ENCODE peak calls at places on chromosomes 2 and 18, in eight cellular contexts. C, O, F, T, Z, G, J and I are unnamed samples.

GRCh38 chr18:12744103-12744502 is 41.3 kb downstream of the PSMG2 start:
- DNase-seq in C (peak; percentile 92), O (peak; percentile 53), F (peak; percentile 74), T (peak; percentile 88), Z (peak; percentile 66), G (peak; percentile 28), J (peak; percentile 66), I (peak; percentile 42)

GRCh38 chr2:78896536-78896935 is 129.0 kb upstream of the REG3G start:
- DNase-seq in C (no peak), O (no peak), F (no peak), T (no peak), Z (no peak), G (no peak), J (no peak), I (no peak)

GRCh38 chr2:220499281-220499680 is 871.9 kb downstream of the SLC4A3 start:
- DNase-seq in C (peak; percentile 71), O (peak; percentile 68), F (no peak), T (peak; percentile 81), Z (no peak), G (no peak), J (no peak), I (no peak)

GRCh38 chr18:76756491-76757288 is 65.7 kb upstream of the ZNF236 start:
- DNase-seq in C (no peak), O (peak; percentile 43), F (no peak), T (peak; percentile 33), Z (no peak), G (no peak), J (no peak), I (no peak)

GRCh38 chr2:222548997-222549396 is 106.9 kb downstream of the FARSB start:
- DNase-seq in C (no peak), O (no peak), F (no peak), T (no peak), Z (no peak), G (peak; percentile 87), J (no peak), I (no peak)

GRCh38 chr18:58660915-58661314 is 10.3 kb upstream of the MALT1 start:
- DNase-seq in C (no peak), O (no peak), F (no peak), T (no peak), Z (no peak), G (no peak), J (no peak), I (no peak)

GRCh38 chr2:66433945-66434678 is 813 bp upstream of the MEIS1 start:
- DNase-seq in C (peak; percentile 53), O (peak; percentile 87), F (peak; percentile 72), T (peak; percentile 86), Z (peak; percentile 73), G (peak; percentile 81), J (peak; percentile 90), I (no peak)

GRCh38 chr2:191728710-191729597 is 51.0 kb downstream of the NABP1 start:
- DNase-seq in C (peak; percentile 44), O (no peak), F (no peak), T (peak; percentile 38), Z (no peak), G (peak; percentile 21), J (no peak), I (no peak)

GRCh38 chr2:160473508-160474318 is 19.9 kb downstream of the RBMS1 start:
- DNase-seq in C (no peak), O (no peak), F (no peak), T (peak; percentile 30), Z (no peak), G (no peak), J (no peak), I (no peak)

GRCh38 chr2:241907171-241907570 is 37.6 kb downstream of the RTP5 start:
- DNase-seq in C (no peak), O (no peak), F (no peak), T (no peak), Z (no peak), G (no peak), J (no peak), I (no peak)

GRCh38 chr18:58473071-58473470 is 155.8 kb downstream of the ALPK2 start:
- DNase-seq in C (peak; percentile 63), O (no peak), F (no peak), T (peak; percentile 51), Z (no peak), G (no peak), J (no peak), I (no peak)

GRCh38 chr2:8219096-8219495 is 462.8 kb upstream of the ID2 start:
- DNase-seq in C (no peak), O (no peak), F (no peak), T (no peak), Z (no peak), G (no peak), J (no peak), I (no peak)

GRCh38 chr2:203625712-203626111 is 80.7 kb upstream of the CD28 start:
- DNase-seq in C (no peak), O (no peak), F (no peak), T (no peak), Z (no peak), G (no peak), J (no peak), I (no peak)

GRCh38 chr18:43680096-43680495 is 402.8 kb upstream of the SYT4 start:
- DNase-seq in C (no peak), O (no peak), F (no peak), T (peak; percentile 48), Z (no peak), G (no peak), J (no peak), I (no peak)

GRCh38 chr2:168210216-168210897 is 37.0 kb downstream of the STK39 start:
- DNase-seq in C (peak; percentile 28), O (no peak), F (no peak), T (peak; percentile 21), Z (no peak), G (no peak), J (no peak), I (no peak)

GRCh38 chr18:78681934-78682333 is 297.7 kb upstream of the SALL3 start:
- DNase-seq in C (no peak), O (no peak), F (no peak), T (no peak), Z (no peak), G (no peak), J (no peak), I (no peak)

GRCh38 chr18:57353940-57354461 is 1.6 kb downstream of the ST8SIA3 start:
- DNase-seq in C (no peak), O (peak; percentile 85), F (no peak), T (peak; percentile 64), Z (peak; percentile 77), G (peak; percentile 90), J (no peak), I (no peak)

GRCh38 chr2:239259603-239260298 is 141.1 kb downstream of the HDAC4 start:
- DNase-seq in C (no peak), O (no peak), F (peak; percentile 8), T (no peak), Z (no peak), G (no peak), J (no peak), I (no peak)

GRCh38 chr2:11406492-11407381 is 59.2 kb downstream of the E2F6 start:
- DNase-seq in C (peak; percentile 43), O (peak; percentile 25), F (no peak), T (peak; percentile 60), Z (peak; percentile 46), G (peak; percentile 35), J (no peak), I (no peak)

GRCh38 chr2:72378737-72379346 is 231.2 kb upstream of the CYP26B1 start:
- DNase-seq in C (peak; percentile 54), O (no peak), F (no peak), T (no peak), Z (no peak), G (peak; percentile 29), J (no peak), I (no peak)

GRCh38 chr2:230441188-230441897 is 25.3 kb downstream of the SP100 start:
- DNase-seq in C (no peak), O (no peak), F (peak; percentile 15), T (peak; percentile 54), Z (no peak), G (no peak), J (no peak), I (no peak)

GRCh38 chr2:63755216-63755615 is 86.5 kb upstream of the UGP2 start:
- DNase-seq in C (no peak), O (no peak), F (no peak), T (peak; percentile 38), Z (no peak), G (no peak), J (no peak), I (no peak)

GRCh38 chr2:139585133-139585532 is 804.9 kb upstream of the NXPH2 start:
- DNase-seq in C (no peak), O (no peak), F (no peak), T (no peak), Z (no peak), G (no peak), J (no peak), I (no peak)

GRCh38 chr18:55509631-55510372 is 78.2 kb downstream of the TCF4 start:
- DNase-seq in C (peak; percentile 72), O (no peak), F (peak; percentile 53), T (peak; percentile 88), Z (no peak), G (peak; percentile 65), J (peak; percentile 16), I (no peak)

GRCh38 chr2:168577885-168578284 is 121.8 kb downstream of the CERS6 start:
- DNase-seq in C (no peak), O (no peak), F (no peak), T (peak; percentile 57), Z (peak; percentile 53), G (no peak), J (no peak), I (no peak)

GRCh38 chr2:33375054-33375453 is 101.4 kb upstream of the RASGRP3 start:
- DNase-seq in C (peak; percentile 75), O (no peak), F (no peak), T (peak; percentile 90), Z (no peak), G (no peak), J (no peak), I (no peak)
- TF ChIP-seq EZH2phosphoT487 in C (no peak), O (no peak), F (no peak), T (no peak), Z (no peak), G (no peak), J (no peak), I (no peak)

DNA sequence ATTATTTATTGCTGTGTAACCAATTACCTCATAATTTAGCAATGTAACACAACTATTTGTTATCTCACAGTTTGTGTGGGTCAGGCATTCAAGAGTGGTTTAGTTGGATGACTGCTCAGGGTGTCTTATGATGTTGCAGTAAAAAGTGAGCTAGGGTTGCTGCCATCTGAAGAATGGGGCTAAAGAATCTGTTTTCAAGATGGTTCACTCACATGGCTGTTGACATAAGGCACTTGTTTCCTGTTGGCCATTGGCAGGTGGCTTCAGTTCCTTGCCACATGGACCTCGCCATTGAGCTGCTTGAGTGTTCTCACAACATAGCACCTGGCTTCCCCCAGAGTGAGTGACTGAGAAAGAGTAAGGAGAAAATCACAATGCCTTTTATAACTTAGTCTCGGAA is 123.2 kb downstream of the TMEM17 start:
- DNase-seq in C (no peak), O (no peak), F (peak; percentile 78), T (peak; percentile 12), Z (no peak), G (no peak), J (peak; percentile 94), I (no peak)
- TF ChIP-seq EZH2phosphoT487 in C (no peak), O (no peak), F (no peak), T (no peak), Z (no peak), G (no peak), J (no peak), I (no peak)

GRCh38 chr2:109715302-109715937 is 78.7 kb upstream of the RGPD5 start:
- DNase-seq in C (peak; percentile 63), O (peak; percentile 62), F (no peak), T (peak; percentile 56), Z (no peak), G (peak; percentile 47), J (no peak), I (no peak)
- TF ChIP-seq EZH2phosphoT487 in C (no peak), O (no peak), F (no peak), T (no peak), Z (no peak), G (no peak), J (no peak), I (no peak)

GRCh38 chr2:121120991-121121390 is 164.0 kb downstream of the TFCP2L1 start:
- DNase-seq in C (no peak), O (no peak), F (no peak), T (no peak), Z (no peak), G (no peak), J (no peak), I (no peak)
- TF ChIP-seq EZH2phosphoT487 in C (no peak), O (no peak), F (no peak), T (no peak), Z (no peak), G (no peak), J (no peak), I (no peak)